ENCODE peak calls at places on chromosome 3, in four cellular contexts. S, K, R and F are unnamed samples.

GRCh38 chr3:196694202-196694638 is 17.8 kb downstream of the CEP19 start:
- DNase-seq in S (no peak), K (no peak), R (peak), F (peak)

GRCh38 chr3:157061271-157061670 is 98.7 kb downstream of the CCNL1 start:
- DNase-seq in S (no peak), K (no peak), R (no peak), F (no peak)

GRCh38 chr3:195153121-195153520 is 117.8 kb downstream of the XXYLT1 start:
- DNase-seq in S (peak), K (no peak), R (no peak), F (no peak)

GRCh38 chr3:155110021-155110420 is 29.9 kb downstream of the MME start:
- DNase-seq in S (no peak), K (no peak), R (no peak), F (no peak)

GRCh38 chr3:1987983-1988382 is 110.7 kb upstream of the CNTN4 start:
- DNase-seq in S (peak), K (no peak), R (no peak), F (no peak)

GRCh38 chr3:187942658-187943241 is 197.5 kb upstream of the BCL6 start:
- DNase-seq in S (no peak), K (no peak), R (no peak), F (no peak)

GRCh38 chr3:47022540-47023161 is 43.2 kb downstream of the NBEAL2 start:
- DNase-seq in S (no peak), K (no peak), R (peak), F (no peak)

GRCh38 chr3:10873415-10873814 is 57.4 kb downstream of the SLC6A11 start:
- DNase-seq in S (no peak), K (no peak), R (no peak), F (no peak)

GRCh38 chr3:126568776-126569342 is 10.1 kb upstream of the C3orf22 start:
- DNase-seq in S (no peak), K (no peak), R (peak), F (no peak)

GRCh38 chr3:160676547-160677303 is at the start of gene ARL14:
- DNase-seq in S (no peak), K (no peak), R (peak), F (peak)

GRCh38 chr3:193946945-193947344 is 189.0 kb upstream of the HES1 start:
- DNase-seq in S (no peak), K (no peak), R (no peak), F (no peak)

GRCh38 chr3:157240413-157240812 is 80.5 kb upstream of the CCNL1 start:
- DNase-seq in S (no peak), K (peak), R (peak), F (no peak)

GRCh38 chr3:123670743-123671142 is 85.9 kb upstream of the HACD2 start:
- DNase-seq in S (no peak), K (no peak), R (no peak), F (no peak)

GRCh38 chr3:61172684-61173083 is 78.6 kb downstream of the FHIT start:
- DNase-seq in S (no peak), K (no peak), R (no peak), F (no peak)

GRCh38 chr3:17772556-17772955 is 30.1 kb upstream of the TBC1D5 start:
- DNase-seq in S (no peak), K (no peak), R (no peak), F (no peak)

GRCh38 chr3:126129408-126129891 is 45.5 kb upstream of the SLC41A3 start:
- DNase-seq in S (no peak), K (no peak), R (no peak), F (no peak)

GRCh38 chr3:52237006-52237658 is 1.8 kb downstream of the TWF2 start:
- DNase-seq in S (no peak), K (no peak), R (no peak), F (no peak)

GRCh38 chr3:123663977-123664376 is 79.1 kb upstream of the HACD2 start:
- DNase-seq in S (no peak), K (no peak), R (no peak), F (no peak)

GRCh38 chr3:48784426-48785120 is 63.1 kb downstream of the PRKAR2A start:
- DNase-seq in S (no peak), K (no peak), R (no peak), F (no peak)

GRCh38 chr3:24296441-24297205 is 198.0 kb downstream of the THRB start:
- DNase-seq in S (peak), K (no peak), R (no peak), F (no peak)

GRCh38 chr3:24336101-24336500 is 158.5 kb downstream of the THRB start:
- DNase-seq in S (no peak), K (no peak), R (no peak), F (no peak)

GRCh38 chr3:182165234-182165633 is 453.5 kb downstream of the SOX2 start:
- DNase-seq in S (no peak), K (no peak), R (no peak), F (no peak)

GRCh38 chr3:50127251-50127671 is 27.9 kb upstream of the SEMA3F start:
- DNase-seq in S (no peak), K (no peak), R (no peak), F (no peak)

GRCh38 chr3:102485701-102486100 is 50.9 kb downstream of the ZPLD1 start:
- DNase-seq in S (no peak), K (no peak), R (no peak), F (no peak)

GRCh38 chr3:32106929-32107362 is 526 bp downstream of the GPD1L start:
- DNase-seq in S (no peak), K (no peak), R (no peak), F (no peak)

GRCh38 chr3:50525987-50526386 is 22.6 kb upstream of the CACNA2D2 start:
- DNase-seq in S (no peak), K (no peak), R (peak), F (peak)

GRCh38 chr3:9214599-9214998 is 34.8 kb downstream of the SRGAP3 start:
- DNase-seq in S (no peak), K (peak), R (peak), F (peak)

GRCh38 chr3:87673132-87673531 is 385.7 kb downstream of the CGGBP1 start:
- DNase-seq in S (no peak), K (no peak), R (no peak), F (no peak)

GRCh38 chr3:20101041-20101440 is 60.8 kb downstream of the KAT2B start:
- DNase-seq in S (peak), K (no peak), R (no peak), F (no peak)

GRCh38 chr3:197554196-197554561 is 1.6 kb downstream of the BDH1 start:
- DNase-seq in S (no peak), K (no peak), R (peak), F (peak)

GRCh38 chr3:86815880-86816279 is 175.1 kb downstream of the VGLL3 start:
- DNase-seq in S (no peak), K (no peak), R (peak), F (no peak)

GRCh38 chr3:146472611-146473010 is 3.2 kb upstream of the PLSCR2 start:
- DNase-seq in S (no peak), K (no peak), R (no peak), F (no peak)

GRCh38 chr3:17183951-17184550 is 299.3 kb downstream of the PLCL2 start:
- DNase-seq in S (no peak), K (no peak), R (peak), F (peak)

GRCh38 chr3:187746479-187747335 is 1.4 kb upstream of the BCL6 start:
- DNase-seq in S (peak), K (no peak), R (no peak), F (peak)

GRCh38 chr3:113117511-113118302 is 93.7 kb upstream of the BOC start:
- DNase-seq in S (no peak), K (peak), R (peak), F (peak)

GRCh38 chr3:112656045-112656444 is 15.1 kb upstream of the CCDC80 start:
- DNase-seq in S (no peak), K (no peak), R (no peak), F (no peak)

GRCh38 chr3:39180546-39181346 is 11.6 kb downstream of the XIRP1 start:
- DNase-seq in S (peak), K (peak), R (peak), F (peak)